ENCODE peak calls at places on chromosomes 13 and 19, in five cellular contexts. One of them, this sample, is unnamed.

GRCh38 chr13:40232321-40232720 is 434.1 kb downstream of the FOXO1 start:
- DNase-seq in stomach: no peak
- DNase-seq in endodermal cell: peak; percentile 61
- DNase-seq in cardiac muscle cell: peak; percentile 9
- DNase-seq in psoas muscle: no peak
- DNase-seq in this sample: no peak

GRCh38 chr13:47415048-47415447 is 518.2 kb upstream of the HTR2A start:
- DNase-seq in cardiac muscle cell: no peak
- DNase-seq in psoas muscle: no peak
- DNase-seq in endodermal cell: no peak
- DNase-seq in stomach: no peak
- DNase-seq in this sample: no peak

GRCh38 chr19:41754596-41754995 is 734 bp upstream of the CEACAM6 start:
- DNase-seq in endodermal cell: no peak
- DNase-seq in cardiac muscle cell: no peak
- DNase-seq in stomach: no peak
- DNase-seq in psoas muscle: no peak
- DNase-seq in this sample: no peak

GRCh38 chr13:49759503-49759902 is 33.0 kb downstream of the KPNA3 start:
- DNase-seq in cardiac muscle cell: no peak
- DNase-seq in endodermal cell: no peak
- DNase-seq in psoas muscle: no peak
- DNase-seq in stomach: no peak
- DNase-seq in this sample: peak; percentile 46

GRCh38 chr19:20661150-20661819 is at the start of gene ZNF626:
- DNase-seq in cardiac muscle cell: peak; percentile 99
- DNase-seq in psoas muscle: peak; percentile 97
- DNase-seq in stomach: peak; percentile 98
- DNase-seq in endodermal cell: peak; percentile 98
- DNase-seq in this sample: peak; percentile 90

GRCh38 chr13:106491463-106491862 is 44.0 kb downstream of the EFNB2 start:
- DNase-seq in stomach: no peak
- DNase-seq in cardiac muscle cell: no peak
- DNase-seq in psoas muscle: no peak
- DNase-seq in endodermal cell: no peak
- DNase-seq in this sample: no peak

GRCh38 chr13:50410921-50411712 is 395.9 kb downstream of the KCNRG start:
- DNase-seq in endodermal cell: peak; percentile 65
- DNase-seq in psoas muscle: no peak
- DNase-seq in stomach: no peak
- DNase-seq in cardiac muscle cell: peak; percentile 70
- DNase-seq in this sample: no peak

GRCh38 chr13:25489238-25489637 is 117.5 kb downstream of the ATP8A2 start:
- DNase-seq in stomach: no peak
- DNase-seq in cardiac muscle cell: no peak
- DNase-seq in psoas muscle: no peak
- DNase-seq in endodermal cell: peak; percentile 67
- DNase-seq in this sample: no peak

GRCh38 chr13:98822238-98822606 is 69.8 kb upstream of the SLC15A1 start:
- DNase-seq in stomach: no peak
- DNase-seq in cardiac muscle cell: peak; percentile 9
- DNase-seq in psoas muscle: no peak
- DNase-seq in endodermal cell: no peak
- DNase-seq in this sample: no peak

DNA sequence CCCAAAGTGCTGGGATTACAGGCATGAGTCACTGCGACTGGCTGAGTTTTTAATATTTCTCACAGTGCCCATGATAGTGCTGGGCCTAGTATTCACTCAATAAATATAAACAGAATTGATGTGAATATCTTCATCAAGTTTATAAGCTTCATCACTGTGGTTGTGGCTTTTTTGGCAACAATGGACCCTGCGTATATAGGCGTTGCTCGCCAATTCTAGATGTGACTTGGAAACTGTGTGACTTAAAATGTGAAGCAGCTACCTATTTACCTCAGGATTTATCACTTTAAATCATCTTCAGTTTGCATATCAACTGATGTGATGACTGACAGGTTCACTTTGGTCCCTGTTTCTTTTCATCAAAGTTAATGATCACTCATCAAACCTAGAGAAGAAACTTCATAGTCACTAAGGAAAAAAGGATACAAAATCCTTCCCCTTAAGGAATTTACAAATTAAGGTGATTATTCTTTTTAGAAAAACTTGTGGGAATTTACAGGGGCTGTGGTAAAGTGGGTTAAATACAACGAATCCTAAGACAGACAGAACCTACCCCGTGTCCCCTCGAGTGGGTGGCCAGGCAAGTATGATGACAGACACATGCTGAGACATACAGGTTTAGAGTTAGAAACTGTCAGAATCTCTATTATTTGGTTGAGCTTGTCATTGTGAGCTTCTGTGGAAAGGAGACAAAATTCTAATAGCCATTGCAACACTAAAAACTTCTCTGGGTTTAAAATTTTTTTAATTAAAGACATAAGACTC is 101.3 kb downstream of the AKAP11 start:
- DNase-seq in psoas muscle: no peak
- DNase-seq in stomach: no peak
- DNase-seq in endodermal cell: no peak
- DNase-seq in cardiac muscle cell: no peak
- DNase-seq in this sample: no peak
- H3K9me3 ChIP-seq in psoas muscle: no peaks in the 10 kb centered on the region
- H3K9me3 ChIP-seq in stomach: no peaks in the 10 kb centered on the region
- H3K9me3 ChIP-seq in endodermal cell: no peaks in the 10 kb centered on the region
- H3K9me3 ChIP-seq in cardiac muscle cell: no peaks in the 10 kb centered on the region
- H3K9me3 ChIP-seq in this sample: no peaks in the 10 kb centered on the region

GRCh38 chr19:2629491-2630351 is 72.8 kb downstream of the GNG7 start:
- DNase-seq in psoas muscle: peak; percentile 42
- DNase-seq in cardiac muscle cell: no peak
- DNase-seq in stomach: no peak
- DNase-seq in endodermal cell: no peak
- DNase-seq in this sample: no peak

GRCh38 chr19:2625434-2625833 is 77.1 kb downstream of the GNG7 start:
- DNase-seq in stomach: peak; percentile 55
- DNase-seq in cardiac muscle cell: no peak
- DNase-seq in endodermal cell: no peak
- DNase-seq in psoas muscle: no peak
- DNase-seq in this sample: no peak

GRCh38 chr19:2627319-2627829 is 75.1 kb downstream of the GNG7 start:
- DNase-seq in cardiac muscle cell: no peak
- DNase-seq in endodermal cell: no peak
- DNase-seq in stomach: peak; percentile 87
- DNase-seq in psoas muscle: peak; percentile 94
- DNase-seq in this sample: no peak

GRCh38 chr19:2628597-2628996 is 73.9 kb downstream of the GNG7 start:
- DNase-seq in endodermal cell: no peak
- DNase-seq in psoas muscle: no peak
- DNase-seq in stomach: no peak
- DNase-seq in cardiac muscle cell: no peak
- DNase-seq in this sample: no peak

GRCh38 chr19:2627855-2628254 is 74.6 kb downstream of the GNG7 start:
- DNase-seq in stomach: no peak
- DNase-seq in psoas muscle: no peak
- DNase-seq in endodermal cell: no peak
- DNase-seq in cardiac muscle cell: no peak
- DNase-seq in this sample: no peak
- H3K4me1 ChIP-seq in stomach: peaks cover 50% of the 10 kb centered on the region
- H3K4me1 ChIP-seq in psoas muscle: peaks cover 20% of the 10 kb centered on the region
- H3K4me1 ChIP-seq in endodermal cell: no peaks in the 10 kb centered on the region
- H3K4me1 ChIP-seq in cardiac muscle cell: peaks cover 4% of the 10 kb centered on the region
- H3K4me1 ChIP-seq in this sample: peaks cover 27% of the 10 kb centered on the region

GRCh38 chr13:113110852-113111315 is 5.3 kb downstream of the F7 start:
- DNase-seq in psoas muscle: peak; percentile 52
- DNase-seq in stomach: no peak
- DNase-seq in endodermal cell: peak; percentile 44
- DNase-seq in cardiac muscle cell: no peak
- DNase-seq in this sample: no peak
- H3K4me3 ChIP-seq in psoas muscle: peak overlapping the region; percentile 58
- H3K4me3 ChIP-seq in stomach: peak overlapping the region; percentile 47
- H3K4me3 ChIP-seq in endodermal cell: no peak overlapping the region
- H3K4me3 ChIP-seq in cardiac muscle cell: no peak overlapping the region
- H3K4me3 ChIP-seq in this sample: no peak overlapping the region

GRCh38 chr19:28554321-28555091 is 658.4 kb downstream of the UQCRFS1 start:
- DNase-seq in psoas muscle: no peak
- DNase-seq in endodermal cell: peak; percentile 21
- DNase-seq in cardiac muscle cell: no peak
- DNase-seq in stomach: no peak
- DNase-seq in this sample: no peak
- H3K9me3 ChIP-seq in psoas muscle: no peaks in the 10 kb centered on the region
- H3K9me3 ChIP-seq in endodermal cell: no peaks in the 10 kb centered on the region
- H3K9me3 ChIP-seq in cardiac muscle cell: no peaks in the 10 kb centered on the region
- H3K9me3 ChIP-seq in stomach: no peaks in the 10 kb centered on the region
- H3K9me3 ChIP-seq in this sample: no peaks in the 10 kb centered on the region

DNA sequence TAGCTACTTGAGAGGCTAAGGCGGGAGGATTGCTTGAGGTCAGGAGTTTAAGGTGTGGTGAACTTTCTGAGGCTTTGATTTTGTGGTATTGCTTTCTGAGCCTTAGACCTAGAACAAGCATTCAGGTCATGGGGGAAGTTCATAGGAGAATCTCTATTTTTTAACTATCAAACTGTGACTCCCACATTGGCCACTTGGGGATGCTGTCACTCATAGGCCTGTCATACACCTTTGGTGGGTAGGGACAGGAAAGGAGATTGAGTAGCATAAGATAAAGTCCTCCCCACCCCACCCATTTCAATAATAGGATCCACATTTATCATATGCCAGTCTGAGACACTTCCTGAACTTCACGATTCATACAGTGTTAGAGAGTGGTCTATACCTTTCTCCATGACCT is 41.9 kb upstream of the PSG2 start:
- DNase-seq in cardiac muscle cell: no peak
- DNase-seq in psoas muscle: no peak
- DNase-seq in stomach: no peak
- DNase-seq in endodermal cell: no peak
- DNase-seq in this sample: no peak
- H3K4me1 ChIP-seq in cardiac muscle cell: no peaks in the 10 kb centered on the region
- H3K4me1 ChIP-seq in psoas muscle: no peaks in the 10 kb centered on the region
- H3K4me1 ChIP-seq in stomach: no peaks in the 10 kb centered on the region
- H3K4me1 ChIP-seq in endodermal cell: no peaks in the 10 kb centered on the region
- H3K4me1 ChIP-seq in this sample: no peaks in the 10 kb centered on the region

GRCh38 chr13:99978781-99979452 is 2.7 kb upstream of the ZIC2 start:
- DNase-seq in stomach: no peak
- DNase-seq in psoas muscle: peak; percentile 48
- DNase-seq in endodermal cell: peak; percentile 94
- DNase-seq in cardiac muscle cell: peak; percentile 59
- DNase-seq in this sample: no peak

GRCh38 chr13:99977334-99977911 is 4.2 kb upstream of the ZIC2 start:
- DNase-seq in psoas muscle: no peak
- DNase-seq in endodermal cell: peak; percentile 38
- DNase-seq in stomach: no peak
- DNase-seq in cardiac muscle cell: no peak
- DNase-seq in this sample: no peak

GRCh38 chr13:99976502-99977115 is 5.0 kb upstream of the ZIC2 start:
- DNase-seq in cardiac muscle cell: no peak
- DNase-seq in stomach: no peak
- DNase-seq in endodermal cell: no peak
- DNase-seq in psoas muscle: no peak
- DNase-seq in this sample: no peak

GRCh38 chr13:99979453-99980200 is 2.0 kb upstream of the ZIC2 start:
- DNase-seq in cardiac muscle cell: peak; percentile 50
- DNase-seq in psoas muscle: peak; percentile 43
- DNase-seq in stomach: peak; percentile 14
- DNase-seq in endodermal cell: peak; percentile 87
- DNase-seq in this sample: no peak

DNA sequence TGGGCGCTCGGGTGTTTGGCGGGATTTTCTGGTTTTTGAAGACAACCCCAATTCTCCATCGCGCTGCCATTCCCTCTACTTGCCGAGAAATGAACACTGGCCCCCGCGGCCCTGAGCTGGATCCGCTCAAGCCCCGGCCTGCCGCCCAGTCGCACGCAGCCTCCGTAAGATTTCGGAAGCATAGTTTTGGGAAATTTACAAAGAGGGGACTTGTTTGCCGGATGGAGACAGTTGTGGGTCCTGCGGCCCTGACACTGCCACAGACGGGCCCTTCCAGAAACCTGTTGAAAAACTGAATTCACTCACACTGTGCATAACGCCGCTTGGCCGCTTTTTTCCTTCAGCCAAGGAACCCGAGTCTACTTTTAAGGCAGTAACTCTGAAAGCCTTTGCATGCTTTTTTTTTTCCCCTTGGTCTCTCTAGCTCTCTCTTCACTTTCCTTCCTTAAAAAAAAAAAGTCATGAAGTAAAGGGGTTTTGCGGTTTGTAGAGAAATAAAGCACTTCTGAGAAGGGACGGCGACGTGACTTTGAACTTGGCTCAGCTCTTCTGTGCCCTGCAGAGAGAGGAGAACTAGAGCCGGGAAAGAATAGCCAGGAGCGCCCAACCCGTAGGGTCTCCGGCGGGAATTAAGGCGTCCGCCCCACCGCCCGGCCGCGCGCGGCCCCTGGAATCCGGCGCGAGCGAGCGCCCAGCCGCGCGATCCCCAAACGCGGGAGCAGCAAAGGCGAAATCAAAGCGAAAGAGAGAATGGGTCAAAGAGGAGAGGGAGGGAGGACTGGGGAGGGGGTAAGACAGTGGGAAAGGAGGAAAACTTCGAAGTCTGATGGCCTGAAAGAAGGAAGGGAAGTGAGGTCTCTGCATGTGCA is 3.4 kb upstream of the ZIC2 start:
- DNase-seq in cardiac muscle cell: peak; percentile 18
- DNase-seq in stomach: no peak
- DNase-seq in endodermal cell: peak; percentile 82
- DNase-seq in psoas muscle: no peak
- DNase-seq in this sample: no peak
- H3K4me3 ChIP-seq in cardiac muscle cell: peak overlapping the region; percentile 1
- H3K4me3 ChIP-seq in stomach: no peak overlapping the region
- H3K4me3 ChIP-seq in endodermal cell: peak overlapping the region; percentile 93
- H3K4me3 ChIP-seq in psoas muscle: no peak overlapping the region
- H3K4me3 ChIP-seq in this sample: no peak overlapping the region

GRCh38 chr19:36973844-36974195 is 57.7 kb downstream of the ZNF568 start:
- DNase-seq in psoas muscle: no peak
- DNase-seq in stomach: no peak
- DNase-seq in endodermal cell: no peak
- DNase-seq in cardiac muscle cell: no peak
- DNase-seq in this sample: no peak

GRCh38 chr19:36972594-36972993 is 56.5 kb downstream of the ZNF568 start:
- DNase-seq in stomach: no peak
- DNase-seq in psoas muscle: no peak
- DNase-seq in cardiac muscle cell: no peak
- DNase-seq in endodermal cell: no peak
- DNase-seq in this sample: no peak

GRCh38 chr19:36973021-36973843 is 57.1 kb downstream of the ZNF568 start:
- DNase-seq in endodermal cell: peak; percentile 57
- DNase-seq in cardiac muscle cell: peak; percentile 76
- DNase-seq in psoas muscle: peak; percentile 87
- DNase-seq in stomach: peak; percentile 78
- DNase-seq in this sample: peak; percentile 86
- H3K9me3 ChIP-seq in endodermal cell: peaks cover 45% of the 10 kb centered on the region
- H3K9me3 ChIP-seq in cardiac muscle cell: no peaks in the 10 kb centered on the region
- H3K9me3 ChIP-seq in psoas muscle: peaks cover 11% of the 10 kb centered on the region
- H3K9me3 ChIP-seq in stomach: peaks cover 18% of the 10 kb centered on the region
- H3K9me3 ChIP-seq in this sample: peaks cover 5% of the 10 kb centered on the region